ENCODE peak calls at places on chromosomes 1 and 21, in six cellular contexts. One of them, this sample, is unnamed.

GRCh38 chr1:6813165-6813564 is 27.9 kb downstream of the CAMTA1 start:
- DNase-seq in astrocyte of the spinal cord: no peak
- DNase-seq in epithelial cell of proximal tubule: no peak
- DNase-seq in psoas muscle: no peak
- DNase-seq in cardiac fibroblast: no peak
- DNase-seq in HFF-Myc: no peak
- DNase-seq in this sample: no peak

GRCh38 chr1:201399352-201400126 is 415 bp upstream of the LAD1 start:
- DNase-seq in astrocyte of the spinal cord: no peak
- DNase-seq in epithelial cell of proximal tubule: no peak
- DNase-seq in psoas muscle: no peak
- DNase-seq in cardiac fibroblast: no peak
- DNase-seq in HFF-Myc: no peak
- DNase-seq in this sample: no peak

GRCh38 chr1:99685516-99686180 is 39.7 kb downstream of the PALMD start:
- DNase-seq in astrocyte of the spinal cord: peak; percentile 82
- DNase-seq in epithelial cell of proximal tubule: peak; percentile 42
- DNase-seq in psoas muscle: peak; percentile 94
- DNase-seq in cardiac fibroblast: peak; percentile 97
- DNase-seq in HFF-Myc: peak; percentile 72
- DNase-seq in this sample: peak; percentile 90

GRCh38 chr1:214344897-214345296 is 63.9 kb downstream of the SMYD2 start:
- DNase-seq in astrocyte of the spinal cord: no peak
- DNase-seq in epithelial cell of proximal tubule: no peak
- DNase-seq in psoas muscle: no peak
- DNase-seq in cardiac fibroblast: no peak
- DNase-seq in HFF-Myc: no peak
- DNase-seq in this sample: no peak

GRCh38 chr1:164610528-164611222 is 51.7 kb downstream of the PBX1 start:
- DNase-seq in astrocyte of the spinal cord: no peak
- DNase-seq in epithelial cell of proximal tubule: no peak
- DNase-seq in psoas muscle: peak; percentile 58
- DNase-seq in cardiac fibroblast: no peak
- DNase-seq in HFF-Myc: no peak
- DNase-seq in this sample: no peak

GRCh38 chr1:83813571-83813970 is 185.4 kb downstream of the TTLL7 start:
- DNase-seq in astrocyte of the spinal cord: no peak
- DNase-seq in epithelial cell of proximal tubule: no peak
- DNase-seq in psoas muscle: no peak
- DNase-seq in cardiac fibroblast: no peak
- DNase-seq in HFF-Myc: no peak
- DNase-seq in this sample: no peak

GRCh38 chr1:13583964-13584791 is 546 bp downstream of the PDPN start:
- DNase-seq in astrocyte of the spinal cord: peak; percentile 54
- DNase-seq in epithelial cell of proximal tubule: no peak
- DNase-seq in psoas muscle: peak; percentile 81
- DNase-seq in cardiac fibroblast: peak; percentile 36
- DNase-seq in HFF-Myc: no peak
- DNase-seq in this sample: peak; percentile 38

GRCh38 chr1:214707306-214708087 is 104.5 kb downstream of the CENPF start:
- DNase-seq in astrocyte of the spinal cord: peak; percentile 49
- DNase-seq in epithelial cell of proximal tubule: no peak
- DNase-seq in psoas muscle: no peak
- DNase-seq in cardiac fibroblast: peak; percentile 22
- DNase-seq in HFF-Myc: no peak
- DNase-seq in this sample: peak; percentile 49

GRCh38 chr1:43302721-43303476 is 2.1 kb downstream of the TIE1 start:
- DNase-seq in astrocyte of the spinal cord: no peak
- DNase-seq in epithelial cell of proximal tubule: no peak
- DNase-seq in psoas muscle: no peak
- DNase-seq in cardiac fibroblast: no peak
- DNase-seq in HFF-Myc: no peak
- DNase-seq in this sample: no peak

GRCh38 chr1:213564215-213564659 is 423.5 kb upstream of the PROX1 start:
- DNase-seq in astrocyte of the spinal cord: no peak
- DNase-seq in epithelial cell of proximal tubule: no peak
- DNase-seq in psoas muscle: no peak
- DNase-seq in cardiac fibroblast: no peak
- DNase-seq in HFF-Myc: no peak
- DNase-seq in this sample: no peak

GRCh38 chr1:59494145-59494824 is 197.4 kb downstream of the FGGY start:
- DNase-seq in astrocyte of the spinal cord: no peak
- DNase-seq in epithelial cell of proximal tubule: no peak
- DNase-seq in psoas muscle: no peak
- DNase-seq in cardiac fibroblast: peak; percentile 67
- DNase-seq in HFF-Myc: no peak
- DNase-seq in this sample: peak; percentile 13

GRCh38 chr1:110200666-110201065 is 9.4 kb upstream of the KCNC4 start:
- DNase-seq in astrocyte of the spinal cord: no peak
- DNase-seq in epithelial cell of proximal tubule: no peak
- DNase-seq in psoas muscle: no peak
- DNase-seq in cardiac fibroblast: peak; percentile 35
- DNase-seq in HFF-Myc: no peak
- DNase-seq in this sample: peak; percentile 49

GRCh38 chr1:58983633-58984301 is 199.9 kb upstream of the JUN start:
- DNase-seq in astrocyte of the spinal cord: no peak
- DNase-seq in epithelial cell of proximal tubule: no peak
- DNase-seq in psoas muscle: no peak
- DNase-seq in cardiac fibroblast: peak; percentile 29
- DNase-seq in HFF-Myc: no peak
- DNase-seq in this sample: peak; percentile 32

GRCh38 chr1:245356891-245357585 is 202.3 kb downstream of the KIF26B start:
- DNase-seq in astrocyte of the spinal cord: no peak
- DNase-seq in epithelial cell of proximal tubule: no peak
- DNase-seq in psoas muscle: no peak
- DNase-seq in cardiac fibroblast: no peak
- DNase-seq in HFF-Myc: no peak
- DNase-seq in this sample: no peak

DNA sequence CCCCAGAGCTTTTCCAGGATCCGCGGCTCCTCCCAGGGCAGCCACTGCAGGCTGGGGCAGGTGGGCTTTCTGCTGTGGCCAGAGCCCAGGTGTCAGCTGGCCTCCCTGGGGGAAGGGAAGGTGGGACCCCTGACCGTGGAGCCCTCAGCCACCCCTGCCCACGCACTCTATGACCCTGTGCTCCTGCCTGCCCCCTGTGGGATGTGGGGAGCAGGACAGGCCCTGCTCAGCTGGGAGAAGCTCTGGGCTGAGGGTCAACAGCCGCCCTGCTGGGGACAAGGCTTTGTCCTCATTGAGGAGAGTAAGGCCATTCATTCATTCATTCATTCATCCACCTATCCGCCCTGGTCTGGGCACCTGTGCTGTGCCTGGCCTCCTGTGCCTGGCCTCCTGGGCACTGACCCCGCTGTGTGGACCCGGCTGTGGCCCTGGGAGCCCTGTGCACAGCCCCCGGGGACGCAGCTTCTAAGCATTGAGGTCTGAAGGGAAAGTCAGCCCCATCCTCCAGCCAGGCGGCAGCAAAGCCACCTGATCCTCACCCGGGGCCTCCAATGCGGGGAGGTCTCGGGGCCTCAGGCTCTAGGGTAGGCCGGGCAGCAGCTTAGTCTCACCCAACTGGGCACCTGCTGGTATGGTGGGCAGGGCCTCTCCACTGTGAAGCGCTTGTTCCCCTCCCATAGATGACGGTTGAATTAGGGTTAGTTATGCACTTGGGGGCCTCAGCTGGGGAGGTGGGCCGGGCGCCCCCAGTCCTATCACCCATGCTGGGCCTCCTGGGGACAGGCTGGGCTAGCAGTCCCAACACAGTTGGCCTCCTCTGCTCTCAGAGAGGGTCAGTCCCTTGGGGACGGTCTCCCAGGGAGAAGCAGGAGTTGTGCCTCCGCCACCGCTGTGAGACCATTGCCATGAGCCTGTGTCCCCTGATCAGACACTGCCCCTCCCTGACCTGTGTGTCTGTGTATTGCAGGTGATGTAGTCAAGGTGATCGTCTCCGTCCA is 6.0 kb downstream of the TNFRSF14 start:
- DNase-seq in astrocyte of the spinal cord: no peak
- DNase-seq in epithelial cell of proximal tubule: no peak
- DNase-seq in psoas muscle: no peak
- DNase-seq in cardiac fibroblast: no peak
- DNase-seq in HFF-Myc: no peak
- DNase-seq in this sample: no peak
- TF ChIP-seq CTCF in astrocyte of the spinal cord: no peak
- TF ChIP-seq CTCF in epithelial cell of proximal tubule: peak; percentile 55
- TF ChIP-seq CTCF in psoas muscle: no peak
- TF ChIP-seq CTCF in cardiac fibroblast: peak; percentile 57
- TF ChIP-seq CTCF in HFF-Myc: peak; percentile 46
- TF ChIP-seq CTCF in this sample: peak; percentile 53

DNA sequence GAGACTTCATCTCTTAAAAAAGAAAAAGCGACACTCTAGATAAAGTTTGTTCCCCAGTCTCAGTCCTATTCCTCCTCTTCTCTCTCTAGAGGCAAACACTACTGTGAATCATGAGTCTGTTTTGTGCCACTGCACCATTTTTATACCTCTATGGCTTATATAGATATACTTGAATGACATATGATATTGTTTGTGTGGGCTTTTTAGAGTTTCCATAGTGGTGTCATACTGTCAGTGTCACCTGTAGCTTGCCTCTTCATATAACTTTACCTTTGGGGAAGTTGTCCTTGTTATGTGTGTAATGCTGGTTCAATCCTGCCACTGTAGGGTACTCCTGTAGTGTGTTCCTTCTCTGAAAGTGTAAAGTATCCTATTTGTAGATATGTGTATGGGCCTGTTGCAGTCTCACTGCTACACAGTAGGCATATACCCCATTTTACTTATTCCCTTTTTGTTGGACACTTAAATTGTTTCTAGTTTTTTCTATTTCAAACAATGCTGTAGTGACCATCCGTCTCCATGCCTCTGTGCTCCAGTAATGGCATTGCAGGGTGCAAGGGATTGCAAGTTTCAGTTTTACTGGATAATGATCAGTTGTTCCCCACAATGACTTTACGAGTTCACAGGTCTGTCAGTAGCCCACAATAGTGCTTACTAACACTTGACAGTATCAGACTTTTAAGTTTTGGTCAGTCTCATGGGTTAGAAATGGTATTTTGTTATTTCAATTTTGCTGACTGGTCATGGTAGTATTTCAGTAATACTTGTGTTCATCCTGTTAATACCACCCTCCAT is 2.7 kb downstream of the PRMT2 start:
- DNase-seq in astrocyte of the spinal cord: no peak
- DNase-seq in epithelial cell of proximal tubule: no peak
- DNase-seq in psoas muscle: no peak
- DNase-seq in cardiac fibroblast: no peak
- DNase-seq in HFF-Myc: no peak
- DNase-seq in this sample: no peak
- H3K4me3 ChIP-seq in astrocyte of the spinal cord: peak overlapping the region; percentile 14
- H3K4me3 ChIP-seq in epithelial cell of proximal tubule: no peak overlapping the region
- H3K4me3 ChIP-seq in psoas muscle: no peak overlapping the region
- H3K4me3 ChIP-seq in cardiac fibroblast: peak overlapping the region; percentile 18
- H3K4me3 ChIP-seq in HFF-Myc: peak overlapping the region; percentile 13
- H3K4me3 ChIP-seq in this sample: peak overlapping the region; percentile 39

GRCh38 chr1:27127419-27127818 is 27.5 kb downstream of the SLC9A1 start:
- DNase-seq in astrocyte of the spinal cord: no peak
- DNase-seq in epithelial cell of proximal tubule: no peak
- DNase-seq in psoas muscle: no peak
- DNase-seq in cardiac fibroblast: no peak
- DNase-seq in HFF-Myc: no peak
- DNase-seq in this sample: no peak
- TF ChIP-seq CTCF in astrocyte of the spinal cord: peak; percentile 30
- TF ChIP-seq CTCF in epithelial cell of proximal tubule: no peak
- TF ChIP-seq CTCF in psoas muscle: peak; percentile 9
- TF ChIP-seq CTCF in cardiac fibroblast: peak; percentile 1
- TF ChIP-seq CTCF in HFF-Myc: peak; percentile 20
- TF ChIP-seq CTCF in this sample: no peak

GRCh38 chr1:30102605-30103004 is 620.8 kb downstream of the MATN1 start:
- DNase-seq in astrocyte of the spinal cord: no peak
- DNase-seq in epithelial cell of proximal tubule: no peak
- DNase-seq in psoas muscle: no peak
- DNase-seq in cardiac fibroblast: no peak
- DNase-seq in HFF-Myc: no peak
- DNase-seq in this sample: no peak

GRCh38 chr1:30099587-30099986 is 623.8 kb downstream of the MATN1 start:
- DNase-seq in astrocyte of the spinal cord: no peak
- DNase-seq in epithelial cell of proximal tubule: no peak
- DNase-seq in psoas muscle: peak; percentile 32
- DNase-seq in cardiac fibroblast: no peak
- DNase-seq in HFF-Myc: no peak
- DNase-seq in this sample: no peak

GRCh38 chr1:30101477-30102227 is 621.7 kb downstream of the MATN1 start:
- DNase-seq in astrocyte of the spinal cord: no peak
- DNase-seq in epithelial cell of proximal tubule: no peak
- DNase-seq in psoas muscle: peak; percentile 49
- DNase-seq in cardiac fibroblast: no peak
- DNase-seq in HFF-Myc: no peak
- DNase-seq in this sample: no peak

GRCh38 chr1:30101016-30101415 is 622.4 kb downstream of the MATN1 start:
- DNase-seq in astrocyte of the spinal cord: no peak
- DNase-seq in epithelial cell of proximal tubule: no peak
- DNase-seq in psoas muscle: peak; percentile 39
- DNase-seq in cardiac fibroblast: no peak
- DNase-seq in HFF-Myc: no peak
- DNase-seq in this sample: no peak

GRCh38 chr1:30100186-30100862 is 623.1 kb downstream of the MATN1 start:
- DNase-seq in astrocyte of the spinal cord: no peak
- DNase-seq in epithelial cell of proximal tubule: no peak
- DNase-seq in psoas muscle: peak; percentile 20
- DNase-seq in cardiac fibroblast: no peak
- DNase-seq in HFF-Myc: no peak
- DNase-seq in this sample: no peak
- H3K4me3 ChIP-seq in astrocyte of the spinal cord: no peak overlapping the region
- H3K4me3 ChIP-seq in epithelial cell of proximal tubule: no peak overlapping the region
- H3K4me3 ChIP-seq in psoas muscle: no peak overlapping the region
- H3K4me3 ChIP-seq in cardiac fibroblast: no peak overlapping the region
- H3K4me3 ChIP-seq in HFF-Myc: no peak overlapping the region
- H3K4me3 ChIP-seq in this sample: no peak overlapping the region

DNA sequence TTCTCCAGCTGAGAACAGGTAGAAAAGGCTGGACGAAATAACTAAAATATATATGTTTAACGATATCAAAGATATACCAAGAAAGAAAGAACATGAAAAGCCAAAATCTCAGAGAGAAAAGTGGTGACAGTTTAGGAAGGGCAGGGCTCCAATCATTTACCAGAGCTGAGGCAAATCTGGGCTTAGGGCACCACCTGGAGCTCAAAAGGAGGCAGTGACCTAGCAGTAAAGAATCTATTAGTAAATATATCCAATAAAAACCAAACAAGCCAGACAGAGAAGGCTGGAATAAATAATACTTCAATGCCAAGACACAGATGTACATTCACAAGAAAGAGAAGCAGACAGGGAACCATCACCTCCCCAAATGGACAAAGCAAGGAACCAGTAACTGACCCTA is 43.5 kb downstream of the CHIA start:
- DNase-seq in astrocyte of the spinal cord: peak; percentile 24
- DNase-seq in epithelial cell of proximal tubule: peak; percentile 12
- DNase-seq in psoas muscle: no peak
- DNase-seq in cardiac fibroblast: peak; percentile 68
- DNase-seq in HFF-Myc: peak; percentile 10
- DNase-seq in this sample: peak; percentile 75
- TF ChIP-seq CTCF in astrocyte of the spinal cord: peak; percentile 49
- TF ChIP-seq CTCF in epithelial cell of proximal tubule: peak; percentile 86
- TF ChIP-seq CTCF in psoas muscle: peak; percentile 39
- TF ChIP-seq CTCF in cardiac fibroblast: peak; percentile 65
- TF ChIP-seq CTCF in HFF-Myc: peak; percentile 59
- TF ChIP-seq CTCF in this sample: peak; percentile 68

This sample was measured in fibroblast of the aortic adventitia.